ENCODE peak calls at places on chromosomes 2 and 18, in seven cellular contexts. U is neural progenitor cell, V is thoracic aorta, I is A673, Q is heart right ventricle, W is suprapubic skin, N is fibroblast of lung. G is an unnamed sample. For H3K36me3, the result is how much of the 10 kb centered on the place peaks cover.

GRCh38 chr2:101152195-101153076 is 1.3 kb upstream of the TBC1D8 start:
- DNase-seq in Q (peak), V (no peak), N (peak), U (peak), W (no peak), I (peak), G (peak)

GRCh38 chr2:31935370-31935769 is 75.4 kb downstream of the MEMO1 start:
- DNase-seq in I (no peak), U (no peak), N (no peak), V (no peak), W (no peak), Q (no peak), G (no peak)

GRCh38 chr18:10285283-10285640 is 169.2 kb upstream of the APCDD1 start:
- DNase-seq in I (peak), Q (no peak), U (no peak), N (no peak), W (no peak), V (no peak), G (no peak)

GRCh38 chr2:54550523-54550922 is 94.4 kb downstream of the SPTBN1 start:
- DNase-seq in V (no peak), W (no peak), N (no peak), I (no peak), Q (no peak), U (no peak), G (no peak)

GRCh38 chr18:54359233-54359632 is 1.5 kb downstream of the C18orf54 start:
- DNase-seq in I (no peak), U (peak), V (no peak), W (no peak), Q (no peak), N (peak), G (no peak)

GRCh38 chr2:241261628-241262027 is 53.8 kb downstream of the HDLBP start:
- DNase-seq in V (no peak), Q (no peak), W (no peak), I (no peak), N (no peak), U (no peak), G (no peak)

GRCh38 chr2:174764281-174765063 is at the start of gene CHRNA1:
- DNase-seq in I (no peak), U (no peak), Q (no peak), N (peak), V (no peak), W (no peak), G (no peak)

GRCh38 chr2:215803150-215803549 is 210.2 kb downstream of the MREG start:
- DNase-seq in Q (no peak), U (no peak), I (no peak), W (no peak), V (no peak), N (no peak), G (no peak)

GRCh38 chr2:153287109-153287801 is 191.3 kb downstream of the RPRM start:
- DNase-seq in N (no peak), I (peak), W (no peak), Q (no peak), U (peak), V (no peak), G (peak)

GRCh38 chr2:241391892-241392665 is 36.0 kb downstream of the FARP2 start:
- DNase-seq in I (peak), Q (no peak), W (no peak), V (no peak), U (peak), N (no peak), G (peak)

GRCh38 chr2:26561918-26562810 is 79.0 kb downstream of the CIB4 start:
- DNase-seq in U (no peak), Q (peak), N (peak), W (peak), V (no peak), I (no peak), G (peak)

DNA sequence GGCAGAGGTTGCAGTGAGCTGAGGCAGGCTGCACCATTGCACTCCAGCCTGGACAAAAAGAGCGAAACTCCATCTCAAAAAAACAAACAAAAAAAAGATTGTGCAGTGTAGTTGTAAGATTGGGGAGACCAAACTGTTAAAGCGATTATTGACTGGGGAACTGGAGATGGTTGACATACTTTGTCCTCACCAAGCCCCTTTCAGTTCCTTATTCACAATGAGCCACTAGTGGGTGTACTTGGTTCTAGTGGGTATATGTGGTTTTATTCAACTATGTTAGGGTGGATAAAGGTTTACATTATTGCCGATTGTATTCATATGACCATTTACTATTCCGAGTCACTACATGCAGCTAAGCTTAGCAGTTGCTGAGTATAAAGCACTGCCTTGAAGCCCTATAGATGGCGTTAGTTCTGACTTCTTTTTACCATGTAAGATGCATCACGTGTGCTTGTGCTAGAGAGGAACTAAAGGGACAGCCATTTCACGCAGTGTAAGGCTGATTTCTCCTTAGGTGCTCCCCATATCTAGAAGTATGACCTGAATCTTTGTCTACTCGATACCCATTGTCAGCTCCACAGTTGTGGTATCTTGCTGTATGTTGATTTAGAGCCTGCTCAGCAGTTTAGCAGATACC is 12.1 kb downstream of the EIF4E2 start:
- DNase-seq in N (no peak), W (no peak), V (no peak), I (no peak), U (no peak), Q (no peak), G (no peak)
- H3K36me3 ChIP-seq in N (under half), W (half or more), V (under half), I (half or more), U (under half), Q (half or more), G (half or more)

DNA sequence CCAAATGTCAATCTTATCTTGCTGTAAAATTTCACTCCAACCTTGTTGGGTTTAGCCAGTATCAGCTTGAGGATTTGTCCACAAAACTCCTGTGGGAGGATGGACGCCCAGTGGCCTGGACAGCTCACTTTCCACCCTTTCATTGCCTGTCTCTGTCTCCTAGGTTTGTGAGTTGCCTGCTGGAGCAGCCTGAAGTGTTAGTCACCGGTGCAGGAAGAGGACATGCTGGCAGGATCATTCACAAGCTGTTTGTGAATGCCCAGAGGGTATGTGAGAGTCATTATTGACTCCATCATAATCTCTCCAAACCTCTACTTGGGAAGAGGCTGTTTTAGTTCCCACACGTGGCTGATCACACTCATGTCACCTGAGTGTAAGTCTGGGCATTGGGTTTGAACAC is 112.3 kb downstream of the RAB3GAP1 start:
- DNase-seq in I (peak), W (no peak), Q (no peak), U (no peak), N (peak), V (no peak), G (no peak)
- H3K27ac ChIP-seq in I (no peak), W (no peak), Q (no peak), U (no peak), N (no peak), V (no peak), G (no peak)

DNA sequence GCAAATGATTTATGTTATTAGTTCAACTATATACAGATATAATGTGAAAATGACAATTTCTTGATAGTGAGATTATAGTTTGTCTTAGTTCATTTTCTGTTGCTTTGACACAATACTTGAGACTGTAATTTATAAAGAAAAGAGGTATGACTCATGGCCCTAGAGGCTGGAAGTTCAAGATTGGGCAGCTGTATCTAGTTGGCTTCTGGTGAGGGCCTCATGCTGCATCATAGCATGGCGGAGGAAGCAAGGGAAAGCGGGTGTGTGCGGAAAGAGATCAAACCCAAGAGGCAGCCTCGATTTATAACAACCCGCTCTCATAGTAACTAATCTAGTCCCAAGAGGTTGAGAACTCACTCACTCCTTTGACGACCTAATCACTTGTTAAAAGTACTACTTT is 11.4 kb downstream of the PLEKHA3 start:
- DNase-seq in U (no peak), W (no peak), I (no peak), V (no peak), Q (no peak), N (no peak), G (no peak)
- H3K36me3 ChIP-seq in U (under half), W (half or more), I (under half), V (under half), Q (half or more), N (under half), G (under half)

GRCh38 chr18:49817947-49818346 is 4.6 kb upstream of the ACAA2 start:
- DNase-seq in V (no peak), U (no peak), Q (no peak), I (no peak), N (no peak), W (no peak), G (no peak)

GRCh38 chr18:49815927-49816326 is 2.6 kb upstream of the ACAA2 start:
- DNase-seq in Q (no peak), V (no peak), N (no peak), I (no peak), W (no peak), U (no peak), G (no peak)

GRCh38 chr18:49819071-49819662 is 5.8 kb upstream of the ACAA2 start:
- DNase-seq in W (no peak), Q (no peak), U (no peak), N (no peak), I (no peak), V (no peak), G (no peak)

GRCh38 chr18:49814147-49814499 is 790 bp upstream of the ACAA2 start:
- DNase-seq in Q (peak), V (peak), N (peak), U (peak), I (peak), W (peak), G (no peak)

DNA sequence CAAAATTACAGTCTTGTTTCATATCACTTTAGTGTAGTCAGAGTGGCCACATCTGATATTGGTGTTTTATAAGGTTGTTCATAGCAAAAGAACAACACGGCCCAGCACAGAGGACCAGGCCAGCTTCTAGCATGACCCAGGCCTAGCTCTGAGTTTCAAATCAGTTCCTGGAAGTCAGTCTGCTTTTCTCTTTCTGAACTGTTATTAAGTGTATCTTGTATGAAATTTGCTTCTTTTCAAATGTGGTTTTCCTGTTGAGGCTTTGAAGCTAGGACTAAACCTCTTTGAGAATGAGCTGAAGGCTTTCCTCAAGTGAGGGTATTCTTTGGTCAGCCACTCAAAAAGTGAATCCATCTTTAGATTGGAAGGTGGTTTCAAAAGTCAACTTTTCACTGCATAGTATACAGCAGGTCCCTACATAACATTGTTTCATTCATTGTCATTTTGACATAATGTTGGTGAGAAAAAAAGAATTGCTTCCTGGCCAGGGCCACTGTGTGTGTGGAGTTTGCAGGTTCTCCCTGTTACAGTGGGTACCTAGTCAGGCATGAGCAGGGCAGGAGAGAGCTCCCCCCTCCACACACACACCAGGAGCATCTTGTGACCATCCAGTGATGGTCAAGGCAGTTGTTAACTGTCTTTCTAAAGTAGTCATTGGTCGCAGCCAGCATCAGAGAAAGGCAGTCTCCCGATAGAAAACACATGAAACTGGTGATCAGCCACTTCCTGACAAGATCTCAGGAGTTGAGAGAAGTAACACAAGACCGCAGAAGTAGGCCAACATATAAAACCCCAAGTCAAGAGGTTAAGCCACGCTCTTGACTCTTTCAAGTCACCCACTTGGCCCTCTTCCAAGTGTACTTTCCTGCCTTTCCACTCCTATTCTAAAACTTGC is 6.7 kb upstream of the ACAA2 start:
- DNase-seq in Q (no peak), I (no peak), V (no peak), N (peak), W (no peak), U (no peak), G (no peak)
- H3K27ac ChIP-seq in Q (no peak), I (no peak), V (no peak), N (no peak), W (no peak), U (no peak), G (no peak)

GRCh38 chr2:224032283-224032682 is 6.8 kb downstream of the SERPINE2 start:
- DNase-seq in V (no peak), Q (no peak), N (no peak), I (no peak), W (no peak), U (no peak), G (no peak)
- H3K36me3 ChIP-seq in V (under half), Q (under half), N (under half), I (under half), W (under half), U (under half), G (half or more)

GRCh38 chr18:13613099-13613498 is 113.3 kb downstream of the FAM210A start:
- DNase-seq in I (no peak), Q (no peak), N (no peak), U (no peak), W (no peak), V (no peak), G (no peak)

GRCh38 chr18:13615432-13615861 is 110.9 kb downstream of the FAM210A start:
- DNase-seq in N (peak), W (no peak), I (peak), Q (no peak), U (no peak), V (no peak), G (no peak)

GRCh38 chr18:13613591-13614317 is 112.6 kb downstream of the FAM210A start:
- DNase-seq in U (no peak), W (no peak), I (no peak), N (no peak), Q (no peak), V (no peak), G (no peak)

GRCh38 chr18:13614701-13615288 is 111.6 kb downstream of the FAM210A start:
- DNase-seq in U (no peak), V (no peak), I (peak), Q (peak), N (no peak), W (no peak), G (no peak)

GRCh38 chr18:13614318-13614643 is 112.1 kb downstream of the FAM210A start:
- DNase-seq in V (no peak), I (no peak), Q (no peak), U (no peak), W (no peak), N (no peak), G (no peak)
- H3K27ac ChIP-seq in V (no peak), I (no peak), Q (peak), U (no peak), W (peak), N (no peak), G (no peak)

GRCh38 chr2:239138610-239139009 is 262.2 kb downstream of the HDAC4 start:
- DNase-seq in I (no peak), N (no peak), Q (no peak), U (no peak), V (no peak), W (no peak), G (peak)
- H3K36me3 ChIP-seq in I (under half), N (under half), Q (half or more), U (under half), V (under half), W (half or more), G (under half)

GRCh38 chr18:25825066-25825465 is 265.3 kb downstream of the SS18 start:
- DNase-seq in I (no peak), V (no peak), N (peak), U (peak), W (no peak), Q (no peak), G (no peak)

GRCh38 chr18:25826823-25827617 is 263.4 kb downstream of the SS18 start:
- DNase-seq in U (no peak), Q (no peak), V (no peak), I (no peak), W (no peak), N (peak), G (no peak)

GRCh38 chr18:25830787-25831186 is 259.6 kb downstream of the SS18 start:
- DNase-seq in V (no peak), I (no peak), N (peak), Q (peak), W (no peak), U (no peak), G (no peak)

GRCh38 chr18:25826377-25826776 is 264.0 kb downstream of the SS18 start:
- DNase-seq in V (no peak), U (no peak), N (no peak), I (no peak), W (no peak), Q (no peak), G (no peak)

DNA sequence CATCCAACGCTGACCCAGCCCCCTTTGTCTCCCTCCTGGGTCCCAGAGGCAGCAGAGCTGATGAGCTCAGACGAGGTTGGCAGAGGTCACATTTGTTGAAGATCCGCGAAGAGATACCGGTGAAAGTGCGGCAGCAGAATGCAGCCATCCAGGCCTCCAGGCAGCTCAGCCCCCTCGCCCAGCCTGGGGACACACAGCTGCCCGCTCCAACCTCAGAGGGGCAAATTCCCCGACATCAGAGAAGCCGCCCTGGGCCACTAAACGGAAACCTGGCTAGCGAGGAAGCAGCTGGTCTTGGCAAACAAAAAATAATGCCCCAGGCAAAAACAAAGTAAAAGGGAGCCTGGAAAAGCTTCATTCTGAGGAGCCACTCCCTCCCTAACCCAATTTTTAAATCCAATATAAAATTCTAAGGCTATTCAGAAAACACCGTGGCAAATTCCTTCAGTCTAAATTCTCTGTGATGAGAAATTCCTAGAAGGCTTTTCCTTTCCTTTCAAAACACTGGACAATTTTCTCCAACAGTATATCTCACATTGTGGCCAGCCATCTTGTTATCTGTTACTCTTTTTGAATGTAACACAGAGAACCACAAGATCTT is 262.4 kb downstream of the SS18 start:
- DNase-seq in I (no peak), Q (no peak), N (peak), V (no peak), W (no peak), U (no peak), G (peak)
- H3K27ac ChIP-seq in I (no peak), Q (no peak), N (no peak), V (no peak), W (no peak), U (no peak), G (peak)

DNA sequence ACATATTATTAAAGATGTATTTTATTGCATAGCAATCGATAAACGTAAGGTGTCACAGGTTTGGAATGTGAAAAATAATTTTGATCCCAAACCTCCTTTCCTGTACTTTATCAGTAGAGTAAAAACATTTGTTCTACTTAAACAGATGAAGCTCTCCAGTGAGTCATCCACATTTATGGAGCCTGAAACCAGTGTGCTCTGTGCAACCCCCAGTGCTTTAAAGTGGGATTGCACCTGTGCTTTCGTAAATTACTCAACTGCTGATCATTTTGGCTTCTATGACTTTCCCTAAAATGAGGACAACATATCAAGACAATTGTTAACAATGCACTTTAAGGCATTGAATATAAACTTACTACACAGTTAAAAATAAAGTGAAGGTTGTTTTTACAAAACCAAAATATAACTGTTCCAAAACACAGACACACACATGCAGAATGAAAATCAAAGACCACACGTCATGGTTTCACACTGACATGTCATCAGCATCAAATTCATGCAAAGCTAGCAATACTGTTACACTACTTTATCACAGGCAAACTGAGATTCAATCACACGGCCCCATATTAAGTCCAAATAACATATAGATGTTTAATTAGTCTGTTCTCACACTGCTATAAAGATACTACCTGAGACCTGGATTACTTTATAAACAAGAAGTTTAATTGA is 9.7 kb downstream of the TMEM18 start:
- DNase-seq in Q (no peak), N (peak), V (no peak), I (peak), U (no peak), W (no peak), G (no peak)
- H3K36me3 ChIP-seq in Q (half or more), N (under half), V (half or more), I (under half), U (under half), W (half or more), G (half or more)

G was measured in endodermal cell.